ENCODE peak calls at places on chromosome 20, in five cellular contexts. One of them, this sample, is unnamed. For H3K4me1, the result is how much of the 10 kb centered on the place peaks cover.

GRCh38 chr20:35387334-35387733 is 24.4 kb downstream of the UQCC1 start:
- DNase-seq in neural progenitor cell: no peak
- DNase-seq in GM12878: no peak
- DNase-seq in H1: no peak
- DNase-seq in hepatocyte: no peak
- DNase-seq in this sample: peak

GRCh38 chr20:2149507-2149906 is 47.9 kb downstream of the STK35 start:
- DNase-seq in neural progenitor cell: no peak
- DNase-seq in GM12878: no peak
- DNase-seq in H1: no peak
- DNase-seq in hepatocyte: no peak
- DNase-seq in this sample: peak

GRCh38 chr20:46253391-46253790 is 54.9 kb downstream of the CDH22 start:
- DNase-seq in neural progenitor cell: peak
- DNase-seq in GM12878: no peak
- DNase-seq in H1: peak
- DNase-seq in hepatocyte: no peak
- DNase-seq in this sample: no peak

GRCh38 chr20:46010491-46011405 is 2.0 kb downstream of the MMP9 start:
- DNase-seq in neural progenitor cell: peak
- DNase-seq in GM12878: no peak
- DNase-seq in H1: no peak
- DNase-seq in hepatocyte: no peak
- DNase-seq in this sample: no peak

GRCh38 chr20:35291654-35292503 is at the start of gene FAM83C:
- DNase-seq in neural progenitor cell: no peak
- DNase-seq in GM12878: no peak
- DNase-seq in H1: no peak
- DNase-seq in hepatocyte: no peak
- DNase-seq in this sample: no peak

GRCh38 chr20:64065973-64066341 is 3.0 kb downstream of the TCEA2 start:
- DNase-seq in neural progenitor cell: no peak
- DNase-seq in GM12878: peak
- DNase-seq in H1: no peak
- DNase-seq in hepatocyte: no peak
- DNase-seq in this sample: peak

GRCh38 chr20:17504898-17505663 is 26.1 kb downstream of the BFSP1 start:
- DNase-seq in neural progenitor cell: peak
- DNase-seq in GM12878: peak
- DNase-seq in H1: no peak
- DNase-seq in hepatocyte: peak
- DNase-seq in this sample: peak

GRCh38 chr20:35008411-35009342 is 53.0 kb downstream of the MYH7B start:
- DNase-seq in neural progenitor cell: no peak
- DNase-seq in GM12878: no peak
- DNase-seq in H1: no peak
- DNase-seq in hepatocyte: no peak
- DNase-seq in this sample: no peak

GRCh38 chr20:51449498-51450220 is 92.9 kb downstream of the NFATC2 start:
- DNase-seq in neural progenitor cell: no peak
- DNase-seq in GM12878: no peak
- DNase-seq in H1: no peak
- DNase-seq in hepatocyte: no peak
- DNase-seq in this sample: no peak

GRCh38 chr20:34904202-34904621 is 27.8 kb downstream of the ACSS2 start:
- DNase-seq in neural progenitor cell: no peak
- DNase-seq in GM12878: no peak
- DNase-seq in H1: no peak
- DNase-seq in hepatocyte: no peak
- DNase-seq in this sample: no peak

GRCh38 chr20:4802023-4802422 is 80.3 kb downstream of the PRND start:
- DNase-seq in neural progenitor cell: no peak
- DNase-seq in GM12878: no peak
- DNase-seq in H1: no peak
- DNase-seq in hepatocyte: no peak
- DNase-seq in this sample: no peak

GRCh38 chr20:14067631-14068030 is 72.3 kb downstream of the MACROD2 start:
- DNase-seq in neural progenitor cell: no peak
- DNase-seq in GM12878: no peak
- DNase-seq in H1: no peak
- DNase-seq in hepatocyte: no peak
- DNase-seq in this sample: no peak

GRCh38 chr20:57317316-57317788 is 12.3 kb upstream of the SPO11 start:
- DNase-seq in neural progenitor cell: no peak
- DNase-seq in GM12878: no peak
- DNase-seq in H1: no peak
- DNase-seq in hepatocyte: no peak
- DNase-seq in this sample: no peak

GRCh38 chr20:57315083-57315963 is 14.3 kb upstream of the SPO11 start:
- DNase-seq in neural progenitor cell: no peak
- DNase-seq in GM12878: no peak
- DNase-seq in H1: no peak
- DNase-seq in hepatocyte: no peak
- DNase-seq in this sample: no peak

GRCh38 chr20:57317789-57318371 is 11.7 kb upstream of the SPO11 start:
- DNase-seq in neural progenitor cell: no peak
- DNase-seq in GM12878: no peak
- DNase-seq in H1: no peak
- DNase-seq in hepatocyte: no peak
- DNase-seq in this sample: no peak

GRCh38 chr20:57316795-57317201 is 12.8 kb upstream of the SPO11 start:
- DNase-seq in neural progenitor cell: no peak
- DNase-seq in GM12878: no peak
- DNase-seq in H1: no peak
- DNase-seq in hepatocyte: no peak
- DNase-seq in this sample: no peak

GRCh38 chr20:57315964-57316480 is 13.6 kb upstream of the SPO11 start:
- DNase-seq in neural progenitor cell: no peak
- DNase-seq in GM12878: no peak
- DNase-seq in H1: no peak
- DNase-seq in hepatocyte: no peak
- DNase-seq in this sample: no peak
- H3K4me2 ChIP-seq in neural progenitor cell: no peak
- H3K4me2 ChIP-seq in GM12878: no peak
- H3K4me2 ChIP-seq in H1: no peak
- H3K4me2 ChIP-seq in hepatocyte: no peak
- H3K4me2 ChIP-seq in this sample: no peak

GRCh38 chr20:62739581-62740285 is 31.1 kb downstream of the NTSR1 start:
- DNase-seq in neural progenitor cell: no peak
- DNase-seq in GM12878: no peak
- DNase-seq in H1: no peak
- DNase-seq in hepatocyte: no peak
- DNase-seq in this sample: no peak
- H3K4me1 ChIP-seq in neural progenitor cell: under half
- H3K4me1 ChIP-seq in GM12878: under half
- H3K4me1 ChIP-seq in H1: under half
- H3K4me1 ChIP-seq in hepatocyte: under half
- H3K4me1 ChIP-seq in this sample: under half

GRCh38 chr20:32150291-32150848 is 40.9 kb downstream of the TM9SF4 start:
- DNase-seq in neural progenitor cell: no peak
- DNase-seq in GM12878: no peak
- DNase-seq in H1: no peak
- DNase-seq in hepatocyte: no peak
- DNase-seq in this sample: no peak

GRCh38 chr20:32152421-32153155 is 43.1 kb downstream of the TM9SF4 start:
- DNase-seq in neural progenitor cell: no peak
- DNase-seq in GM12878: no peak
- DNase-seq in H1: no peak
- DNase-seq in hepatocyte: peak
- DNase-seq in this sample: no peak

GRCh38 chr20:32153771-32154170 is 44.3 kb downstream of the TM9SF4 start:
- DNase-seq in neural progenitor cell: no peak
- DNase-seq in GM12878: no peak
- DNase-seq in H1: no peak
- DNase-seq in hepatocyte: no peak
- DNase-seq in this sample: no peak

GRCh38 chr20:32155017-32155965 is 45.8 kb downstream of the TM9SF4 start:
- DNase-seq in neural progenitor cell: peak
- DNase-seq in GM12878: peak
- DNase-seq in H1: peak
- DNase-seq in hepatocyte: peak
- DNase-seq in this sample: peak

DNA sequence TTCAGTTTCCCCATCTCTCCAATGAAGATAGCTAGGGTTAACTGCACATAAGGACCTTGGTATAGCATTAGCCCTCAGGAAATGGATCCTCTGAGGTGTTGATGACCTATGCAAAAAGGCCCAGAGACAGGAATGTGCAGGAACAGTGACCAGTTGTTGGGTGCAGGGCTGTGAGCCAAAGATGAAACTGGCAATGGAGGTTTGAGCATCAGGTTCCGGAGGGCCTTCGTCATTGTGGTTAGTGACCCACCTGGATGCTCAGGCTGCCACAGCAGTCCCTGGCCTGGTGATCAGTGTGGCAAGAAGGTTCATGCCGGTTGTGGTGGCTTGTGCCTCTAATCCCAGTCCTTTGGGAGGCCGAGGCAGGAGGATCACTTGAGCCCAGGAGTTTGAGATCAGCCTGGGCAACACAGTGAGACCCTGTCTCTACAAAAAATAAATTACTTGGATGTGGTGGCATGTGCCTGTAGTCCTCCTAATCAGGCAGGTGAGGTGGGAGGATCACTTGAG is 43.7 kb downstream of the TM9SF4 start:
- DNase-seq in neural progenitor cell: no peak
- DNase-seq in GM12878: no peak
- DNase-seq in H1: no peak
- DNase-seq in hepatocyte: no peak
- DNase-seq in this sample: no peak
- TF ChIP-seq CTCF in neural progenitor cell: no peak
- TF ChIP-seq CTCF in GM12878: no peak
- TF ChIP-seq CTCF in H1: no peak
- TF ChIP-seq CTCF in hepatocyte: no peak
- TF ChIP-seq CTCF in this sample: no peak

DNA sequence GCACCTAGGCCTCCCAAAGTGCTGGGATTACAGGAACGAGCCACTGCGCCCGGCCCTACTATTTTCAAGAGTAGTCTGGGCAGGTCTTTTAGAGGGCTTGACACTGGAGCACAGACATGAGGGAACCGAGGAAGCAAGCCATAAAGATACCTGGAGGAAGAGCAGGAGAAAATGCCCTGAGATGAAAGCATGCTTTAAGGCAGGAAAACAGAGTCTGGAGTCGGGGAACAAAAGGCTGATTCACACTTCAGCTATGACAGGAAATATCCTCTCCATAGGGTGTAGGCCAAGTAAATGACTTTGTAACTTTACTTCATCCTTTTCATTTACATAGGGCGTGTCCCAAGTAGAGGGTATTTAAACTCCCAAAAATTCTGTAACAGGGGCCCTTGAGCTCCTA is 4.3 kb upstream of the SERINC3 start:
- DNase-seq in neural progenitor cell: no peak
- DNase-seq in GM12878: no peak
- DNase-seq in H1: no peak
- DNase-seq in hepatocyte: no peak
- DNase-seq in this sample: no peak
- H3K4me2 ChIP-seq in neural progenitor cell: no peak
- H3K4me2 ChIP-seq in GM12878: no peak
- H3K4me2 ChIP-seq in H1: no peak
- H3K4me2 ChIP-seq in hepatocyte: no peak
- H3K4me2 ChIP-seq in this sample: no peak

GRCh38 chr20:47350691-47351545 is 5.6 kb downstream of the ZMYND8 start:
- DNase-seq in neural progenitor cell: peak
- DNase-seq in GM12878: no peak
- DNase-seq in H1: no peak
- DNase-seq in hepatocyte: no peak
- DNase-seq in this sample: no peak
- H3K4me1 ChIP-seq in neural progenitor cell: half or more
- H3K4me1 ChIP-seq in GM12878: under half
- H3K4me1 ChIP-seq in H1: half or more
- H3K4me1 ChIP-seq in hepatocyte: half or more
- H3K4me1 ChIP-seq in this sample: under half

DNA sequence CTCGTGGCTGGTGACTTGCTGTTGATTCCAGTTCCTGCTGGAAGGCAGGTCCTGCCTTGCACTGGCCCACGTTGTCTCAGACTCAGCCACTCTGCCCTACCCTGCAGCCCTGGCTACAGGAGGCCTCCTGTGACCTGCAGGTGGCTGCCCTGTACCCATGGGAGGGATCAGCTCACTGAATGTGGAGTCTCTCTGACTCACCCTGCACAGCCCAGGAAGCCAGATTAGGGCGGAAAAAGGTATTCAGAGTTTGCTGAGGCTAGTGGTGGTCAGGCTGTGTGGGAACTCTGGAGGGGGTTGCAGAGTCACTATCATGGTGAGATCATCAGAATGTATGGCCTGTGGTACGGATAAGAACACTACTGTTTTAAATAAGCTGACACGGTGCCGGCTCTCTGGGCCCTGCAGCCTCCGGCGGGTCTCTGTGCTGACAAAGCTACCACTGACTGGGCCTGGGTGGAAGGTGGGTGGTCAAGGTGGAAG is 24.7 kb upstream of the PYGB start:
- DNase-seq in neural progenitor cell: peak
- DNase-seq in GM12878: no peak
- DNase-seq in H1: peak
- DNase-seq in hepatocyte: peak
- DNase-seq in this sample: peak
- TF ChIP-seq CTCF in neural progenitor cell: no peak
- TF ChIP-seq CTCF in GM12878: no peak
- TF ChIP-seq CTCF in H1: no peak
- TF ChIP-seq CTCF in hepatocyte: peak
- TF ChIP-seq CTCF in this sample: peak

GRCh38 chr20:36862857-36863668 is 12.9 kb upstream of the TLDC2 start:
- DNase-seq in neural progenitor cell: peak
- DNase-seq in GM12878: no peak
- DNase-seq in H1: no peak
- DNase-seq in hepatocyte: peak
- DNase-seq in this sample: no peak
- H3K4me2 ChIP-seq in neural progenitor cell: peak
- H3K4me2 ChIP-seq in GM12878: peak
- H3K4me2 ChIP-seq in H1: peak
- H3K4me2 ChIP-seq in hepatocyte: peak
- H3K4me2 ChIP-seq in this sample: peak

GRCh38 chr20:49627329-49627761 is 59.4 kb upstream of the PTGIS start:
- DNase-seq in neural progenitor cell: no peak
- DNase-seq in GM12878: no peak
- DNase-seq in H1: no peak
- DNase-seq in hepatocyte: no peak
- DNase-seq in this sample: no peak
- H3K4me1 ChIP-seq in neural progenitor cell: under half
- H3K4me1 ChIP-seq in GM12878: half or more
- H3K4me1 ChIP-seq in H1: under half
- H3K4me1 ChIP-seq in hepatocyte: under half
- H3K4me1 ChIP-seq in this sample: under half

GRCh38 chr20:19937651-19938420 is 79.3 kb upstream of the NAA20 start:
- DNase-seq in neural progenitor cell: no peak
- DNase-seq in GM12878: peak
- DNase-seq in H1: no peak
- DNase-seq in hepatocyte: no peak
- DNase-seq in this sample: no peak

GRCh38 chr20:19935842-19936241 is 81.3 kb upstream of the NAA20 start:
- DNase-seq in neural progenitor cell: no peak
- DNase-seq in GM12878: no peak
- DNase-seq in H1: no peak
- DNase-seq in hepatocyte: peak
- DNase-seq in this sample: no peak

GRCh38 chr20:19940945-19941590 is 76.1 kb upstream of the NAA20 start:
- DNase-seq in neural progenitor cell: no peak
- DNase-seq in GM12878: no peak
- DNase-seq in H1: no peak
- DNase-seq in hepatocyte: no peak
- DNase-seq in this sample: no peak

GRCh38 chr20:19936801-19937583 is 80.2 kb upstream of the NAA20 start:
- DNase-seq in neural progenitor cell: no peak
- DNase-seq in GM12878: no peak
- DNase-seq in H1: no peak
- DNase-seq in hepatocyte: no peak
- DNase-seq in this sample: no peak

GRCh38 chr20:19938421-19938787 is 78.8 kb upstream of the NAA20 start:
- DNase-seq in neural progenitor cell: no peak
- DNase-seq in GM12878: no peak
- DNase-seq in H1: no peak
- DNase-seq in hepatocyte: no peak
- DNase-seq in this sample: no peak
- TF ChIP-seq CTCF in neural progenitor cell: no peak
- TF ChIP-seq CTCF in GM12878: no peak
- TF ChIP-seq CTCF in H1: no peak
- TF ChIP-seq CTCF in hepatocyte: no peak
- TF ChIP-seq CTCF in this sample: no peak